ENCODE peak calls at places on chromosome 1, in five cellular contexts. One of them, this sample, is unnamed.

GRCh38 chr1:214702561-214702960 is 99.6 kb downstream of the CENPF start:
- DNase-seq in HT-29: no peak
- DNase-seq in tibial artery: no peak
- DNase-seq in GM20000: no peak
- DNase-seq in cerebellar cortex: no peak
- DNase-seq in this sample: no peak

GRCh38 chr1:214854126-214854875 is 228.2 kb upstream of the KCNK2 start:
- DNase-seq in HT-29: no peak
- DNase-seq in tibial artery: no peak
- DNase-seq in GM20000: no peak
- DNase-seq in cerebellar cortex: no peak
- DNase-seq in this sample: no peak

GRCh38 chr1:86965012-86965826 is 50.8 kb downstream of the HS2ST1 start:
- DNase-seq in HT-29: peak; percentile 60
- DNase-seq in tibial artery: no peak
- DNase-seq in GM20000: peak; percentile 16
- DNase-seq in cerebellar cortex: peak; percentile 26
- DNase-seq in this sample: no peak

GRCh38 chr1:162193815-162194214 is 124.3 kb downstream of the NOS1AP start:
- DNase-seq in HT-29: no peak
- DNase-seq in tibial artery: no peak
- DNase-seq in GM20000: no peak
- DNase-seq in cerebellar cortex: peak; percentile 47
- DNase-seq in this sample: no peak

GRCh38 chr1:165397945-165398344 is 41.4 kb upstream of the LMX1A start:
- DNase-seq in HT-29: no peak
- DNase-seq in tibial artery: peak; percentile 67
- DNase-seq in GM20000: no peak
- DNase-seq in cerebellar cortex: no peak
- DNase-seq in this sample: no peak

GRCh38 chr1:213675043-213675442 is 312.7 kb upstream of the PROX1 start:
- DNase-seq in HT-29: no peak
- DNase-seq in tibial artery: no peak
- DNase-seq in GM20000: no peak
- DNase-seq in cerebellar cortex: no peak
- DNase-seq in this sample: no peak

GRCh38 chr1:212514056-212514614 is 81.4 kb downstream of the NENF start:
- DNase-seq in HT-29: peak; percentile 89
- DNase-seq in tibial artery: no peak
- DNase-seq in GM20000: peak; percentile 50
- DNase-seq in cerebellar cortex: peak; percentile 70
- DNase-seq in this sample: no peak

GRCh38 chr1:77889671-77890070 is 1.2 kb downstream of the NEXN start:
- DNase-seq in HT-29: no peak
- DNase-seq in tibial artery: no peak
- DNase-seq in GM20000: no peak
- DNase-seq in cerebellar cortex: no peak
- DNase-seq in this sample: no peak

GRCh38 chr1:201268604-201269151 is 14.6 kb upstream of the PKP1 start:
- DNase-seq in HT-29: no peak
- DNase-seq in tibial artery: no peak
- DNase-seq in GM20000: no peak
- DNase-seq in cerebellar cortex: no peak
- DNase-seq in this sample: peak; percentile 45